ENCODE peak calls at places on chromosomes 12 and 14, in ten cellular contexts. U is RWPE2; C is sigmoid colon; Q is HT1080; W is nephron progenitor cell; D is stromal cell of bone marrow; G is effector memory CD8-positive, alpha-beta T cell; B is T-helper 9 cell; V is stimulated activated naive CD8-positive, alpha-beta T cell treated with anti-CD3 and anti-CD28 coated beads, Interleukin-15, Interleukin-2, amounts not matched to agents 100 U/mL and 50 U/mL, for 24 hours; Z is SHP77 treated with DMSO at 0.1 percent for 48 hours. J is an unnamed sample.

GRCh38 chr14:30450620-30451019 is 108.3 kb upstream of the G2E3 start:
- DNase-seq in V (no peak), D (no peak), Z (no peak), W (no peak), B (no peak), G (no peak), U (no peak), C (no peak), Q (no peak), J (no peak)

GRCh38 chr12:4947297-4947696 is 37.6 kb downstream of the KCNA1 start:
- DNase-seq in V (no peak), Q (no peak), G (no peak), C (no peak), D (no peak), U (no peak), B (no peak), W (no peak), Z (no peak), J (no peak)

GRCh38 chr12:118035194-118036041 is 18.9 kb downstream of the RFC5 start:
- DNase-seq in G (no peak), Q (peak), V (peak), C (no peak), B (no peak), U (no peak), D (no peak), W (no peak), Z (no peak), J (peak)

GRCh38 chr14:68015356-68016242 is 196.0 kb downstream of the RAD51B start:
- DNase-seq in Z (no peak), Q (no peak), V (no peak), C (no peak), B (no peak), G (no peak), W (no peak), D (no peak), U (no peak), J (no peak)

GRCh38 chr12:94227066-94227465 is 78.7 kb downstream of the PLXNC1 start:
- DNase-seq in U (no peak), G (no peak), B (no peak), C (no peak), W (no peak), V (no peak), Q (no peak), Z (no peak), D (no peak), J (no peak)

GRCh38 chr14:22740020-22740419 is 26.5 kb upstream of the OXA1L start:
- DNase-seq in C (no peak), D (no peak), V (no peak), W (no peak), Q (no peak), U (no peak), B (no peak), Z (no peak), G (no peak), J (no peak)

GRCh38 chr12:53338916-53339315 is 2.8 kb upstream of the SP7 start:
- DNase-seq in U (no peak), Z (no peak), Q (no peak), V (no peak), D (no peak), B (no peak), G (no peak), W (no peak), C (no peak), J (no peak)

GRCh38 chr12:110794623-110795280 is 52.0 kb upstream of the CCDC63 start:
- DNase-seq in G (no peak), B (no peak), U (no peak), D (no peak), V (no peak), Z (no peak), W (no peak), C (peak), Q (no peak), J (peak)

GRCh38 chr14:70086685-70087379 is 101.9 kb downstream of the SLC8A3 start:
- DNase-seq in Q (peak), D (peak), C (no peak), G (no peak), W (peak), Z (no peak), V (peak), B (no peak), U (no peak), J (peak)

GRCh38 chr14:33871394-33871793 is 79.5 kb downstream of the EGLN3 start:
- DNase-seq in Q (no peak), B (no peak), D (no peak), U (no peak), G (no peak), Z (no peak), V (no peak), W (no peak), C (no peak), J (no peak)

GRCh38 chr12:51773145-51773869 is 75.2 kb downstream of the FIGNL2 start:
- DNase-seq in Z (no peak), C (no peak), U (no peak), D (peak), V (no peak), W (no peak), Q (peak), B (no peak), G (no peak), J (no peak)

GRCh38 chr14:96191355-96191754 is 13.3 kb upstream of the BDKRB2 start:
- DNase-seq in C (no peak), W (no peak), U (no peak), V (no peak), D (no peak), B (no peak), Z (no peak), Q (no peak), G (no peak), J (no peak)

GRCh38 chr12:23887055-23887835 is 62.2 kb downstream of the SOX5 start:
- DNase-seq in W (no peak), B (no peak), U (no peak), C (no peak), Z (no peak), G (no peak), V (no peak), D (no peak), Q (no peak), J (no peak)

GRCh38 chr12:31230004-31230403 is 95.9 kb downstream of the SINHCAF start:
- DNase-seq in Z (no peak), B (no peak), Q (no peak), U (no peak), W (no peak), V (no peak), D (no peak), G (no peak), C (no peak), J (no peak)

GRCh38 chr12:65279387-65280112 is 1.1 kb downstream of the MSRB3 start:
- DNase-seq in U (no peak), D (no peak), Q (no peak), B (no peak), W (no peak), G (no peak), Z (no peak), V (no peak), C (no peak), J (no peak)

GRCh38 chr12:114955414-114956014 is 271.5 kb upstream of the TBX3 start:
- DNase-seq in Q (peak), V (no peak), U (no peak), Z (no peak), C (no peak), B (no peak), D (peak), W (no peak), G (no peak), J (no peak)

GRCh38 chr12:113242018-113242418 is 20.8 kb downstream of the TPCN1 start:
- DNase-seq in U (peak), D (no peak), G (no peak), Q (peak), C (no peak), Z (no peak), W (no peak), B (no peak), V (no peak), J (no peak)

GRCh38 chr14:45258073-45258472 is 5.1 kb upstream of the MIS18BP1 start:
- DNase-seq in D (no peak), C (no peak), U (no peak), G (no peak), V (no peak), B (no peak), Z (no peak), Q (no peak), W (no peak), J (no peak)

GRCh38 chr12:89962648-89963047 is 254.0 kb upstream of the ATP2B1 start:
- DNase-seq in Q (no peak), D (no peak), Z (no peak), U (no peak), W (no peak), B (no peak), C (no peak), V (no peak), G (no peak), J (peak)

GRCh38 chr12:68148261-68148951 is 11.1 kb downstream of the IFNG start:
- DNase-seq in G (no peak), D (no peak), W (no peak), Q (no peak), Z (no peak), C (no peak), V (no peak), B (no peak), U (no peak), J (no peak)

GRCh38 chr12:124510301-124510970 is 57.0 kb downstream of the NCOR2 start:
- DNase-seq in Q (peak), Z (no peak), C (no peak), U (no peak), D (no peak), W (no peak), V (no peak), G (no peak), B (no peak), J (peak)

GRCh38 chr12:42056130-42056529 is 88.5 kb downstream of the GXYLT1 start:
- DNase-seq in Z (no peak), C (no peak), B (no peak), V (no peak), Q (no peak), G (no peak), U (no peak), D (no peak), W (no peak), J (no peak)

GRCh38 chr14:105398044-105398725 is at the start of gene TEX22:
- DNase-seq in Q (peak), B (peak), Z (peak), W (peak), C (peak), G (peak), V (peak), D (peak), U (no peak), J (peak)

GRCh38 chr12:70247653-70248199 is 4.5 kb downstream of the CNOT2 start:
- DNase-seq in D (no peak), C (no peak), Q (no peak), W (no peak), V (no peak), B (no peak), U (no peak), G (no peak), Z (no peak), J (no peak)

GRCh38 chr12:22856120-22856699 is 231.2 kb downstream of the ETNK1 start:
- DNase-seq in Z (no peak), Q (peak), V (no peak), U (no peak), G (no peak), C (no peak), D (peak), B (no peak), W (no peak), J (no peak)

GRCh38 chr14:104895786-104896642 is 28.7 kb upstream of the PLD4 start:
- DNase-seq in B (no peak), C (peak), V (no peak), U (no peak), W (no peak), Q (no peak), D (no peak), Z (peak), G (no peak), J (peak)

GRCh38 chr14:89340200-89340667 is 76.8 kb downstream of the FOXN3 start:
- DNase-seq in Q (no peak), V (no peak), G (no peak), W (no peak), D (no peak), Z (no peak), U (no peak), B (no peak), C (no peak), J (no peak)

GRCh38 chr12:114186241-114187002 is 219.5 kb downstream of the TBX5 start:
- DNase-seq in Q (no peak), Z (no peak), V (no peak), C (no peak), U (no peak), G (no peak), W (no peak), B (no peak), D (no peak), J (no peak)

GRCh38 chr12:112843272-112843671 is 51.7 kb downstream of the RPH3A start:
- DNase-seq in D (no peak), Q (no peak), C (no peak), U (no peak), B (no peak), V (no peak), Z (no peak), W (no peak), G (no peak), J (no peak)

GRCh38 chr12:18750087-18750486 is 12.2 kb downstream of the CAPZA3 start:
- DNase-seq in W (no peak), V (no peak), U (no peak), Q (no peak), G (no peak), D (no peak), Z (no peak), B (no peak), C (no peak), J (no peak)